ENCODE peak calls at places on chromosomes 3 and 15, in seven cellular contexts. One of them, this sample, is unnamed.

GRCh38 chr3:45590822-45591546 is 3.6 kb upstream of the LIMD1 start:
- DNase-seq in ELF-1: no peak
- DNase-seq in upper lobe of right lung: no peak
- DNase-seq in Daoy: no peak
- DNase-seq in mucosa of gallbladder: no peak
- DNase-seq in HFFc6: no peak
- DNase-seq in posterior cingulate gyrus: no peak
- DNase-seq in this sample: no peak

GRCh38 chr15:27956285-27956684 is 142.8 kb downstream of the OCA2 start:
- DNase-seq in ELF-1: no peak
- DNase-seq in HFFc6: no peak
- DNase-seq in mucosa of gallbladder: no peak
- DNase-seq in posterior cingulate gyrus: no peak
- DNase-seq in upper lobe of right lung: no peak
- DNase-seq in Daoy: peak
- DNase-seq in this sample: no peak

GRCh38 chr15:52093539-52094502 is 18.8 kb downstream of the BCL2L10 start:
- DNase-seq in mucosa of gallbladder: no peak
- DNase-seq in upper lobe of right lung: no peak
- DNase-seq in Daoy: peak
- DNase-seq in ELF-1: no peak
- DNase-seq in posterior cingulate gyrus: no peak
- DNase-seq in HFFc6: peak
- DNase-seq in this sample: peak

GRCh38 chr15:74836846-74837245 is 6.1 kb downstream of the ULK3 start:
- DNase-seq in upper lobe of right lung: no peak
- DNase-seq in ELF-1: no peak
- DNase-seq in mucosa of gallbladder: no peak
- DNase-seq in Daoy: no peak
- DNase-seq in posterior cingulate gyrus: no peak
- DNase-seq in HFFc6: no peak
- DNase-seq in this sample: no peak

GRCh38 chr3:4596596-4596995 is 103.4 kb downstream of the ITPR1 start:
- DNase-seq in ELF-1: no peak
- DNase-seq in mucosa of gallbladder: no peak
- DNase-seq in HFFc6: no peak
- DNase-seq in upper lobe of right lung: no peak
- DNase-seq in posterior cingulate gyrus: no peak
- DNase-seq in Daoy: no peak
- DNase-seq in this sample: no peak

GRCh38 chr3:126512026-126512425 is 5.5 kb downstream of the UROC1 start:
- DNase-seq in Daoy: no peak
- DNase-seq in HFFc6: no peak
- DNase-seq in upper lobe of right lung: peak
- DNase-seq in posterior cingulate gyrus: peak
- DNase-seq in mucosa of gallbladder: no peak
- DNase-seq in ELF-1: no peak
- DNase-seq in this sample: no peak

GRCh38 chr3:185702564-185703225 is 116.6 kb downstream of the SENP2 start:
- DNase-seq in Daoy: peak
- DNase-seq in posterior cingulate gyrus: no peak
- DNase-seq in HFFc6: no peak
- DNase-seq in upper lobe of right lung: no peak
- DNase-seq in ELF-1: no peak
- DNase-seq in mucosa of gallbladder: peak
- DNase-seq in this sample: no peak

GRCh38 chr15:95017950-95018349 is 786.6 kb downstream of the MCTP2 start:
- DNase-seq in mucosa of gallbladder: peak
- DNase-seq in posterior cingulate gyrus: no peak
- DNase-seq in HFFc6: no peak
- DNase-seq in ELF-1: no peak
- DNase-seq in upper lobe of right lung: no peak
- DNase-seq in Daoy: peak
- DNase-seq in this sample: peak

GRCh38 chr15:86139828-86140227 is 60.2 kb downstream of the AGBL1 start:
- DNase-seq in ELF-1: peak
- DNase-seq in upper lobe of right lung: no peak
- DNase-seq in HFFc6: no peak
- DNase-seq in Daoy: no peak
- DNase-seq in posterior cingulate gyrus: no peak
- DNase-seq in mucosa of gallbladder: no peak
- DNase-seq in this sample: no peak

GRCh38 chr3:43559961-43560360 is 61.9 kb downstream of the ANO10 start:
- DNase-seq in mucosa of gallbladder: no peak
- DNase-seq in Daoy: no peak
- DNase-seq in HFFc6: no peak
- DNase-seq in ELF-1: no peak
- DNase-seq in upper lobe of right lung: no peak
- DNase-seq in posterior cingulate gyrus: no peak
- DNase-seq in this sample: no peak

GRCh38 chr15:92624401-92624991 is 31.1 kb downstream of the FAM174B start:
- DNase-seq in ELF-1: no peak
- DNase-seq in mucosa of gallbladder: no peak
- DNase-seq in posterior cingulate gyrus: peak
- DNase-seq in Daoy: no peak
- DNase-seq in HFFc6: no peak
- DNase-seq in upper lobe of right lung: no peak
- DNase-seq in this sample: no peak

GRCh38 chr3:66115858-66116654 is 77.3 kb upstream of the MAGI1 start:
- DNase-seq in Daoy: peak
- DNase-seq in HFFc6: peak
- DNase-seq in mucosa of gallbladder: peak
- DNase-seq in posterior cingulate gyrus: no peak
- DNase-seq in ELF-1: peak
- DNase-seq in upper lobe of right lung: no peak
- DNase-seq in this sample: peak

GRCh38 chr3:174614046-174614445 is 245.1 kb upstream of the NAALADL2 start:
- DNase-seq in posterior cingulate gyrus: no peak
- DNase-seq in mucosa of gallbladder: no peak
- DNase-seq in Daoy: peak
- DNase-seq in upper lobe of right lung: no peak
- DNase-seq in HFFc6: no peak
- DNase-seq in ELF-1: no peak
- DNase-seq in this sample: no peak

GRCh38 chr3:183764854-183765731 is 60.3 kb downstream of the MAP6D1 start:
- DNase-seq in ELF-1: peak
- DNase-seq in Daoy: peak
- DNase-seq in upper lobe of right lung: no peak
- DNase-seq in mucosa of gallbladder: no peak
- DNase-seq in HFFc6: peak
- DNase-seq in posterior cingulate gyrus: no peak
- DNase-seq in this sample: peak

GRCh38 chr3:73055583-73056364 is 5.7 kb upstream of the EBLN2 start:
- DNase-seq in posterior cingulate gyrus: no peak
- DNase-seq in Daoy: no peak
- DNase-seq in HFFc6: no peak
- DNase-seq in ELF-1: peak
- DNase-seq in mucosa of gallbladder: no peak
- DNase-seq in upper lobe of right lung: no peak
- DNase-seq in this sample: no peak

GRCh38 chr15:64125978-64126377 is 25.6 kb upstream of the SNX22 start:
- DNase-seq in mucosa of gallbladder: no peak
- DNase-seq in ELF-1: no peak
- DNase-seq in HFFc6: no peak
- DNase-seq in upper lobe of right lung: no peak
- DNase-seq in Daoy: no peak
- DNase-seq in posterior cingulate gyrus: no peak
- DNase-seq in this sample: no peak

GRCh38 chr15:23642413-23643044 is 5.1 kb downstream of the MAGEL2 start:
- DNase-seq in posterior cingulate gyrus: peak
- DNase-seq in mucosa of gallbladder: peak
- DNase-seq in HFFc6: peak
- DNase-seq in Daoy: peak
- DNase-seq in upper lobe of right lung: peak
- DNase-seq in ELF-1: peak
- DNase-seq in this sample: peak

GRCh38 chr15:53808058-53808703 is 48.7 kb upstream of the WDR72 start:
- DNase-seq in Daoy: no peak
- DNase-seq in upper lobe of right lung: no peak
- DNase-seq in ELF-1: no peak
- DNase-seq in HFFc6: no peak
- DNase-seq in mucosa of gallbladder: no peak
- DNase-seq in posterior cingulate gyrus: no peak
- DNase-seq in this sample: peak

GRCh38 chr3:161339517-161340500 is 31.5 kb downstream of the SPTSSB start:
- DNase-seq in posterior cingulate gyrus: no peak
- DNase-seq in Daoy: no peak
- DNase-seq in ELF-1: no peak
- DNase-seq in upper lobe of right lung: no peak
- DNase-seq in mucosa of gallbladder: no peak
- DNase-seq in HFFc6: no peak
- DNase-seq in this sample: no peak

GRCh38 chr3:130758624-130759023 is 12.0 kb upstream of the PIK3R4 start:
- DNase-seq in upper lobe of right lung: no peak
- DNase-seq in mucosa of gallbladder: no peak
- DNase-seq in HFFc6: no peak
- DNase-seq in posterior cingulate gyrus: no peak
- DNase-seq in Daoy: no peak
- DNase-seq in ELF-1: no peak
- DNase-seq in this sample: peak

GRCh38 chr3:150582620-150583019 is 20.5 kb upstream of the SELENOT start:
- DNase-seq in ELF-1: no peak
- DNase-seq in HFFc6: no peak
- DNase-seq in mucosa of gallbladder: no peak
- DNase-seq in upper lobe of right lung: no peak
- DNase-seq in posterior cingulate gyrus: no peak
- DNase-seq in Daoy: no peak
- DNase-seq in this sample: no peak

GRCh38 chr3:194080473-194080872 is 55.5 kb upstream of the HES1 start:
- DNase-seq in Daoy: no peak
- DNase-seq in ELF-1: no peak
- DNase-seq in posterior cingulate gyrus: no peak
- DNase-seq in HFFc6: no peak
- DNase-seq in mucosa of gallbladder: no peak
- DNase-seq in upper lobe of right lung: no peak
- DNase-seq in this sample: no peak

GRCh38 chr3:127064391-127065137 is 81.6 kb downstream of the PLXNA1 start:
- DNase-seq in mucosa of gallbladder: no peak
- DNase-seq in Daoy: peak
- DNase-seq in HFFc6: peak
- DNase-seq in upper lobe of right lung: peak
- DNase-seq in ELF-1: no peak
- DNase-seq in posterior cingulate gyrus: peak
- DNase-seq in this sample: no peak

GRCh38 chr3:130276203-130276803 is 69.2 kb upstream of the COL6A5 start:
- DNase-seq in HFFc6: peak
- DNase-seq in ELF-1: peak
- DNase-seq in posterior cingulate gyrus: no peak
- DNase-seq in upper lobe of right lung: no peak
- DNase-seq in Daoy: peak
- DNase-seq in mucosa of gallbladder: no peak
- DNase-seq in this sample: peak

GRCh38 chr3:112874725-112875124 is 28.1 kb upstream of the CD200R1L start:
- DNase-seq in mucosa of gallbladder: no peak
- DNase-seq in HFFc6: no peak
- DNase-seq in ELF-1: no peak
- DNase-seq in upper lobe of right lung: no peak
- DNase-seq in posterior cingulate gyrus: no peak
- DNase-seq in Daoy: no peak
- DNase-seq in this sample: no peak

GRCh38 chr3:197465996-197466549 is 89.7 kb downstream of the BDH1 start:
- DNase-seq in Daoy: peak
- DNase-seq in ELF-1: no peak
- DNase-seq in mucosa of gallbladder: no peak
- DNase-seq in posterior cingulate gyrus: no peak
- DNase-seq in upper lobe of right lung: peak
- DNase-seq in HFFc6: peak
- DNase-seq in this sample: no peak

GRCh38 chr15:94855409-94856266 is 624.3 kb downstream of the MCTP2 start:
- DNase-seq in Daoy: peak
- DNase-seq in posterior cingulate gyrus: no peak
- DNase-seq in upper lobe of right lung: no peak
- DNase-seq in ELF-1: no peak
- DNase-seq in mucosa of gallbladder: no peak
- DNase-seq in HFFc6: no peak
- DNase-seq in this sample: no peak

GRCh38 chr3:180875071-180875698 is 37.3 kb upstream of the FXR1 start:
- DNase-seq in mucosa of gallbladder: no peak
- DNase-seq in HFFc6: no peak
- DNase-seq in upper lobe of right lung: no peak
- DNase-seq in posterior cingulate gyrus: no peak
- DNase-seq in ELF-1: no peak
- DNase-seq in Daoy: no peak
- DNase-seq in this sample: no peak

GRCh38 chr3:126179825-126180476 is 435 bp downstream of the ALDH1L1 start:
- DNase-seq in posterior cingulate gyrus: peak
- DNase-seq in ELF-1: peak
- DNase-seq in mucosa of gallbladder: no peak
- DNase-seq in Daoy: peak
- DNase-seq in HFFc6: no peak
- DNase-seq in upper lobe of right lung: no peak
- DNase-seq in this sample: no peak

GRCh38 chr15:91694829-91695205 is 158.7 kb upstream of the SLCO3A1 start:
- DNase-seq in ELF-1: no peak
- DNase-seq in Daoy: peak
- DNase-seq in HFFc6: no peak
- DNase-seq in posterior cingulate gyrus: no peak
- DNase-seq in mucosa of gallbladder: peak
- DNase-seq in upper lobe of right lung: no peak
- DNase-seq in this sample: no peak

GRCh38 chr3:81459733-81460132 is 301.7 kb downstream of the GBE1 start:
- DNase-seq in upper lobe of right lung: no peak
- DNase-seq in ELF-1: no peak
- DNase-seq in posterior cingulate gyrus: no peak
- DNase-seq in Daoy: no peak
- DNase-seq in HFFc6: no peak
- DNase-seq in mucosa of gallbladder: no peak
- DNase-seq in this sample: no peak

GRCh38 chr15:65305144-65305758 is 774 bp downstream of the RNU5B-1 start:
- DNase-seq in ELF-1: no peak
- DNase-seq in mucosa of gallbladder: no peak
- DNase-seq in Daoy: peak
- DNase-seq in HFFc6: peak
- DNase-seq in upper lobe of right lung: no peak
- DNase-seq in posterior cingulate gyrus: peak
- DNase-seq in this sample: no peak

GRCh38 chr15:27844018-27844666 is 255.0 kb downstream of the OCA2 start:
- DNase-seq in HFFc6: peak
- DNase-seq in mucosa of gallbladder: no peak
- DNase-seq in posterior cingulate gyrus: no peak
- DNase-seq in Daoy: peak
- DNase-seq in upper lobe of right lung: no peak
- DNase-seq in ELF-1: peak
- DNase-seq in this sample: no peak

This sample was measured in kidney glomerular epithelial cell.